ENCODE peak calls at places on chromosomes 16 and 17, in four cellular contexts. V is lower leg skin, Q is AG04450, N is RWPE1. A is an unnamed sample.

GRCh38 chr17:74240637-74241036 is 27.3 kb downstream of the TTYH2 start:
- DNase-seq in V (no peak), Q (no peak), N (no peak), A (no peak)

GRCh38 chr16:58035356-58036170 is 10.0 kb downstream of the MMP15 start:
- DNase-seq in V (no peak), Q (no peak), N (no peak), A (no peak)

GRCh38 chr17:75892556-75893224 is 4.1 kb downstream of the TRIM65 start:
- DNase-seq in V (no peak), Q (no peak), N (no peak), A (no peak)

GRCh38 chr17:70552230-70552981 is 383.1 kb downstream of the KCNJ2 start:
- DNase-seq in V (no peak), Q (no peak), N (peak; percentile 18), A (no peak)

GRCh38 chr16:51113254-51114125 is 37.6 kb downstream of the SALL1 start:
- DNase-seq in V (no peak), Q (no peak), N (no peak), A (no peak)

GRCh38 chr17:8981443-8981842 is 15.9 kb upstream of the PIK3R5 start:
- DNase-seq in V (no peak), Q (no peak), N (no peak), A (no peak)

GRCh38 chr17:64448665-64449512 is at the start of gene MILR1:
- DNase-seq in V (no peak), Q (peak; percentile 59), N (peak; percentile 39), A (peak; percentile 85)

GRCh38 chr16:11668590-11669379 is 530 bp downstream of the SNN start:
- DNase-seq in V (no peak), Q (no peak), N (no peak), A (no peak)

GRCh38 chr16:55562936-55563335 is 3.5 kb upstream of the CAPNS2 start:
- DNase-seq in V (no peak), Q (no peak), N (no peak), A (no peak)

GRCh38 chr16:11909653-11910551 is 5.9 kb downstream of the GSPT1 start:
- DNase-seq in V (no peak), Q (peak; percentile 23), N (no peak), A (no peak)

GRCh38 chr17:81683208-81683583 is 401 bp downstream of the ARL16 start:
- DNase-seq in V (no peak), Q (no peak), N (peak; percentile 23), A (no peak)

GRCh38 chr17:30161601-30162000 is 45.0 kb downstream of the NSRP1 start:
- DNase-seq in V (no peak), Q (no peak), N (no peak), A (no peak)

GRCh38 chr16:56357765-56358322 is 67.5 kb downstream of the AMFR start:
- DNase-seq in V (peak; percentile 76), Q (no peak), N (no peak), A (peak; percentile 30)

GRCh38 chr17:78368348-78368747 is 8.5 kb upstream of the SOCS3 start:
- DNase-seq in V (no peak), Q (no peak), N (no peak), A (no peak)

GRCh38 chr16:67514382-67514828 is 14.2 kb upstream of the RIPOR1 start:
- DNase-seq in V (peak; percentile 96), Q (peak; percentile 65), N (peak; percentile 59), A (peak; percentile 84)

GRCh38 chr17:65627892-65628622 is 66.6 kb upstream of the AXIN2 start:
- DNase-seq in V (peak; percentile 60), Q (peak; percentile 75), N (peak; percentile 25), A (no peak)

GRCh38 chr16:28073836-28074235 is 10.3 kb upstream of the GSG1L start:
- DNase-seq in V (no peak), Q (no peak), N (no peak), A (no peak)

GRCh38 chr16:75742424-75743047 is 16.2 kb upstream of the CPHXL start:
- DNase-seq in V (no peak), Q (no peak), N (no peak), A (no peak)

GRCh38 chr17:49315974-49316570 is 46.0 kb downstream of the ZNF652 start:
- DNase-seq in V (no peak), Q (no peak), N (no peak), A (no peak)

GRCh38 chr17:75108193-75108592 is 1.6 kb upstream of the ARMC7 start:
- DNase-seq in V (no peak), Q (no peak), N (no peak), A (no peak)

GRCh38 chr17:42221886-42222745 is 27.8 kb upstream of the GHDC start:
- DNase-seq in V (peak; percentile 82), Q (peak; percentile 13), N (no peak), A (peak; percentile 61)

GRCh38 chr17:58568050-58568830 is 53.8 kb upstream of the MTMR4 start:
- DNase-seq in V (no peak), Q (no peak), N (no peak), A (no peak)

GRCh38 chr17:33716937-33717336 is 423.8 kb upstream of the ASIC2 start:
- DNase-seq in V (no peak), Q (no peak), N (no peak), A (no peak)

GRCh38 chr16:87703835-87704375 is 61.9 kb downstream of the KLHDC4 start:
- DNase-seq in V (no peak), Q (no peak), N (no peak), A (no peak)

GRCh38 chr17:32341141-32341856 is 674 bp downstream of the C17orf75 start:
- DNase-seq in V (peak; percentile 66), Q (no peak), N (no peak), A (no peak)
- TF ChIP-seq CTCF in V (no peak), Q (peak; percentile 33), N (no peak), A (no peak)

GRCh38 chr16:2817496-2818277 is 650 bp downstream of the PRSS21 start:
- DNase-seq in V (no peak), Q (no peak), N (no peak), A (no peak)

GRCh38 chr16:2818278-2818876 is 1.3 kb downstream of the PRSS21 start:
- DNase-seq in V (no peak), Q (no peak), N (no peak), A (peak; percentile 27)

GRCh38 chr16:2815299-2815771 is 1.7 kb upstream of the PRSS21 start:
- DNase-seq in V (no peak), Q (no peak), N (no peak), A (no peak)

GRCh38 chr16:2814757-2815298 is 2.2 kb upstream of the PRSS21 start:
- DNase-seq in V (no peak), Q (no peak), N (no peak), A (no peak)

DNA sequence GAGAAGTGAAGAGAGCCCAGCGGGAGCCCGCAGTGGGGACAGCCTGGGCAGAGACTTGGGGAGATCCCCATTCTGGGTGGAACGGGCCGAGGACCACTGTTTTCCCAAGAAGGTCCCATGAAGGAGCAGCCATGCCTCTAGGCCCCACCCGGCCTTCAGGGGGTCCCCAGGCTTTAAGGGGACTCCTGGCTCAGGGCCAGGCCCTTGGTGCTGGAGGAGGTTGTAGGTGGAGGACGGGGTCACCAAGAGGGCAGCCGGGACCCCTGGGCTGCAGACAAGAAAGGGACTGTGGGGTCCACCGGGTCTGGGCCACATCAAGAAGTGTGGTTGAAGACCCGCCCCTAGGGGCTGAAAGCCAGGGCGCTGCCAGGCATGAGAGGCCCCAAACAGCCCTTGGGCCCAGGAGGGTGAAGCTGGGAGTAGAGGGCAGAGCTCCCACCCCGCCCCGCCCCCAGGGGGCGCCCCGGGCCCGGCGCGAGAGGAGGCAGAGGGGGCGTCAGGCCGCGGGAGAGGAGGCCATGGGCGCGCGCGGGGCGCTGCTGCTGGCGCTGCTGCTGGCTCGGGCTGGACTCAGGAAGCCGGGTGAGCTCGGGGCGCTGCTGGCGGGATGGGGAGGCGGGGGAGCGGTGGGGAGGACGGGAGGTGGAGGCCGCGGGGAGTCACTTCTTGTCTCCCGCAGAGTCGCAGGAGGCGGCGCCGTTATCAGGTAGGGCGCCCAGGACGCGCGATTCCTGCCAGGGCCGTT is at the start of gene PRSS21:
- DNase-seq in V (no peak), Q (no peak), N (peak; percentile 25), A (no peak)
- TF ChIP-seq CTCF in V (no peak), Q (peak; percentile 9), N (peak; percentile 66), A (peak; percentile 39)

GRCh38 chr17:71760062-71760720 is 360.6 kb upstream of the SOX9 start:
- DNase-seq in V (no peak), Q (peak; percentile 49), N (peak; percentile 44), A (no peak)
- TF ChIP-seq CTCF in V (no peak), Q (peak; percentile 44), N (no peak), A (no peak)

GRCh38 chr16:2519711-2520080 is 475 bp upstream of the AMDHD2 start:
- DNase-seq in V (no peak), Q (no peak), N (no peak), A (no peak)

GRCh38 chr16:2518823-2519710 is 1.1 kb upstream of the AMDHD2 start:
- DNase-seq in V (peak; percentile 88), Q (no peak), N (no peak), A (peak; percentile 49)

GRCh38 chr16:2520097-2520783 is at the start of gene AMDHD2:
- DNase-seq in V (peak; percentile 98), Q (peak; percentile 71), N (peak; percentile 84), A (peak; percentile 91)

GRCh38 chr16:2523801-2524231 is 3.6 kb downstream of the AMDHD2 start:
- DNase-seq in V (no peak), Q (no peak), N (no peak), A (no peak)

DNA sequence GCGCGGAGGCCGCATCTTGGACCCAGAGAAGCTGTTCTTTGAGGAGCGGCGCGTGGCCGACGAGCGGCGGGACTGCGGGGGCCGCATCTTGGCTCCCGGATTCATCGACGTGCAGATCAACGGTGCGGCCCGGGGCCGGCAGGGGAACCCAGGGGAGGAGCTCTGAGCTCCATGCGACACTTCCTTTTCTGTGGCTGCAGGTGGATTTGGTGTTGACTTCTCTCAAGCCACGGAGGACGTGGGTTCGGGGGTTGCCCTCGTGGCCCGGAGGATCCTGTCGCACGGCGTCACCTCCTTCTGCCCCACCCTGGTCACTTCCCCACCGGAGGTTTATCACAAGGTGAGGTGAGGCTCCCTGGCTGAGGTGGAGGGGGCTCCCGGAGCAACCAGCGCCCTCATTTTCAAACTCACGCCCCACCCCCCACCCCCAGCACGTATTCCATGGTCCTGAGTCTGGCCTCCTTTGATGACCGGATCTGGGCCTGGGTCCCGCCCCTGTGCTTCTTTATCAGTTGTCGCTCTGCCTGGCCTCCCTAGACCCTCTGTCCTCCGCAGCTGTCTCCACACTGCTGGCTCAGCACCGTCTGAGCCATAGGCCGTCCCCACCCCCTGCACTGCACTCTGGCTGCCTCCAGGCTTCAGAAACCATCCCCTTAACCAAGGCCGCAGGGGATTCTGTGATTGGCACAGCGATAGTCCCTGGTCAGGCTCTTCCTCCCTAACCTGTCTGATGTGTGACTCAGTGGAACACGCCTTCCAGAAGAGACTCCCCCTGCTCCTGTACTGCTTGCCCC is 810 bp downstream of the AMDHD2 start:
- DNase-seq in V (peak; percentile 91), Q (no peak), N (peak; percentile 86), A (peak; percentile 61)
- TF ChIP-seq CTCF in V (no peak), Q (no peak), N (no peak), A (peak; percentile 17)

GRCh38 chr17:17570798-17571716 is 20.5 kb downstream of the PEMT start:
- DNase-seq in V (no peak), Q (no peak), N (no peak), A (no peak)

GRCh38 chr17:17572010-17572785 is 19.3 kb downstream of the PEMT start:
- DNase-seq in V (no peak), Q (no peak), N (no peak), A (no peak)

GRCh38 chr17:17568772-17569195 is 22.7 kb downstream of the PEMT start:
- DNase-seq in V (no peak), Q (no peak), N (peak; percentile 70), A (no peak)

GRCh38 chr17:17569691-17570090 is 21.8 kb downstream of the PEMT start:
- DNase-seq in V (no peak), Q (no peak), N (no peak), A (no peak)

GRCh38 chr17:17570207-17570797 is 21.2 kb downstream of the PEMT start:
- DNase-seq in V (no peak), Q (no peak), N (no peak), A (no peak)
- TF ChIP-seq CTCF in V (no peak), Q (peak; percentile 49), N (no peak), A (no peak)

GRCh38 chr16:29694384-29695195 is 15.6 kb downstream of the QPRT start:
- DNase-seq in V (no peak), Q (no peak), N (no peak), A (peak; percentile 36)
- TF ChIP-seq CTCF in V (no peak), Q (no peak), N (no peak), A (no peak)

A was measured in CD14-positive monocyte.